ENCODE peak calls at places on chromosomes 7 and 10, in eight cellular contexts. X, F, Q, V, U, C, T and I are unnamed samples.

GRCh38 chr10:96416643-96417042 is 57.8 kb upstream of the OPALIN start:
- DNase-seq in X (no peak), F (no peak), Q (no peak), V (no peak), U (no peak), C (no peak), T (peak), I (no peak)

GRCh38 chr7:39733881-39734571 is 110.7 kb downstream of the RALA start:
- DNase-seq in X (peak), F (no peak), Q (no peak), V (peak), U (no peak), C (no peak), T (peak), I (no peak)

GRCh38 chr10:21401196-21401595 is 124.3 kb downstream of the SKIDA1 start:
- DNase-seq in X (no peak), F (no peak), Q (no peak), V (no peak), U (no peak), C (no peak), T (no peak), I (no peak)

GRCh38 chr10:98323221-98324164 is 55.5 kb upstream of the LOXL4 start:
- DNase-seq in X (no peak), F (no peak), Q (no peak), V (peak), U (no peak), C (peak), T (peak), I (no peak)

GRCh38 chr7:25831901-25832411 is 320.0 kb upstream of the NFE2L3 start:
- DNase-seq in X (no peak), F (no peak), Q (no peak), V (no peak), U (no peak), C (no peak), T (no peak), I (no peak)

GRCh38 chr7:91657386-91658120 is 222.9 kb downstream of the MTERF1 start:
- DNase-seq in X (no peak), F (no peak), Q (no peak), V (no peak), U (no peak), C (no peak), T (peak), I (no peak)

GRCh38 chr7:133784421-133785045 is 342.6 kb upstream of the LRGUK start:
- DNase-seq in X (no peak), F (no peak), Q (no peak), V (peak), U (no peak), C (no peak), T (no peak), I (no peak)

GRCh38 chr10:1706711-1707110 is 30.6 kb downstream of the ADARB2 start:
- DNase-seq in X (no peak), F (no peak), Q (no peak), V (no peak), U (no peak), C (no peak), T (no peak), I (no peak)

GRCh38 chr7:154564676-154565075 is 438.2 kb downstream of the PAXIP1 start:
- DNase-seq in X (no peak), F (no peak), Q (no peak), V (no peak), U (no peak), C (no peak), T (no peak), I (no peak)

GRCh38 chr7:149817301-149817771 is 20.8 kb upstream of the ZNF862 start:
- DNase-seq in X (no peak), F (no peak), Q (no peak), V (no peak), U (no peak), C (no peak), T (no peak), I (no peak)

GRCh38 chr7:116395125-116395791 is 104.3 kb upstream of the CAV2 start:
- DNase-seq in X (no peak), F (no peak), Q (no peak), V (peak), U (no peak), C (no peak), T (peak), I (no peak)

GRCh38 chr7:88226886-88227516 is 7.2 kb upstream of the SRI start:
- DNase-seq in X (no peak), F (no peak), Q (no peak), V (no peak), U (no peak), C (peak), T (peak), I (peak)

GRCh38 chr7:25951414-25952276 is 200.4 kb upstream of the NFE2L3 start:
- DNase-seq in X (peak), F (peak), Q (peak), V (peak), U (no peak), C (peak), T (peak), I (peak)

GRCh38 chr7:102047167-102047566 is 229.7 kb downstream of the CUX1 start:
- DNase-seq in X (no peak), F (no peak), Q (no peak), V (no peak), U (no peak), C (no peak), T (no peak), I (no peak)

GRCh38 chr10:116811691-116812090 is 37.6 kb upstream of the ENO4 start:
- DNase-seq in X (no peak), F (no peak), Q (no peak), V (no peak), U (no peak), C (no peak), T (no peak), I (no peak)

GRCh38 chr7:151244156-151244870 is 4.2 kb downstream of the SMARCD3 start:
- DNase-seq in X (peak), F (peak), Q (no peak), V (peak), U (no peak), C (peak), T (peak), I (peak)

GRCh38 chr7:113405296-113406056 is 287.1 kb upstream of the SMIM30 start:
- DNase-seq in X (no peak), F (no peak), Q (no peak), V (no peak), U (no peak), C (no peak), T (no peak), I (no peak)

GRCh38 chr10:90775351-90776028 is 82.3 kb downstream of the HTR7 start:
- DNase-seq in X (no peak), F (no peak), Q (no peak), V (no peak), U (no peak), C (no peak), T (peak), I (no peak)

GRCh38 chr7:108498481-108498880 is 27.5 kb downstream of the PNPLA8 start:
- DNase-seq in X (no peak), F (no peak), Q (no peak), V (no peak), U (no peak), C (no peak), T (no peak), I (no peak)

GRCh38 chr7:24722386-24723177 is 34.7 kb downstream of the GSDME start:
- DNase-seq in X (peak), F (peak), Q (no peak), V (peak), U (no peak), C (no peak), T (peak), I (peak)

GRCh38 chr10:34994565-34995142 is 95.5 kb downstream of the CUL2 start:
- DNase-seq in X (no peak), F (peak), Q (peak), V (peak), U (peak), C (peak), T (peak), I (peak)

GRCh38 chr7:47571355-47572100 is 10.4 kb downstream of the TNS3 start:
- DNase-seq in X (peak), F (no peak), Q (no peak), V (peak), U (no peak), C (peak), T (peak), I (peak)

GRCh38 chr7:27245124-27245797 is 2.7 kb downstream of the EVX1 start:
- DNase-seq in X (no peak), F (no peak), Q (no peak), V (no peak), U (no peak), C (no peak), T (no peak), I (no peak)

GRCh38 chr7:45685619-45686240 is 111.6 kb downstream of the ADCY1 start:
- DNase-seq in X (no peak), F (no peak), Q (no peak), V (no peak), U (no peak), C (no peak), T (no peak), I (no peak)

GRCh38 chr7:35630573-35630972 is 64.4 kb downstream of the HERPUD2 start:
- DNase-seq in X (no peak), F (no peak), Q (no peak), V (no peak), U (no peak), C (no peak), T (peak), I (no peak)

GRCh38 chr7:151800861-151801260 is 76.1 kb downstream of the PRKAG2 start:
- DNase-seq in X (no peak), F (no peak), Q (no peak), V (no peak), U (no peak), C (no peak), T (no peak), I (no peak)

GRCh38 chr7:139943391-139943790 is 114.3 kb downstream of the TBXAS1 start:
- DNase-seq in X (peak), F (no peak), Q (no peak), V (peak), U (no peak), C (no peak), T (no peak), I (no peak)

GRCh38 chr7:1755783-1756626 is 85.9 kb downstream of the ELFN1 start:
- DNase-seq in X (no peak), F (no peak), Q (no peak), V (peak), U (no peak), C (no peak), T (no peak), I (no peak)

GRCh38 chr10:110420401-110421193 is 77.1 kb upstream of the DUSP5 start:
- DNase-seq in X (peak), F (no peak), Q (no peak), V (peak), U (no peak), C (peak), T (peak), I (no peak)

GRCh38 chr7:50416509-50417299 is 33.4 kb downstream of the FIGNL1 start:
- DNase-seq in X (no peak), F (no peak), Q (no peak), V (no peak), U (no peak), C (no peak), T (no peak), I (no peak)

GRCh38 chr10:29637537-29637936 is 2.8 kb upstream of the SVIL start:
- DNase-seq in X (no peak), F (no peak), Q (no peak), V (no peak), U (no peak), C (no peak), T (no peak), I (no peak)

GRCh38 chr7:39645482-39646407 is 22.4 kb downstream of the RALA start:
- DNase-seq in X (no peak), F (no peak), Q (no peak), V (no peak), U (no peak), C (no peak), T (peak), I (no peak)

GRCh38 chr7:40437498-40437897 is 302.7 kb downstream of the SUGCT start:
- DNase-seq in X (no peak), F (no peak), Q (no peak), V (no peak), U (no peak), C (no peak), T (peak), I (peak)

GRCh38 chr10:78852856-78853255 is 215.9 kb upstream of the ZMIZ1 start:
- DNase-seq in X (no peak), F (peak), Q (no peak), V (no peak), U (no peak), C (peak), T (peak), I (no peak)

GRCh38 chr10:124390788-124391187 is 27.9 kb downstream of the OAT start:
- DNase-seq in X (no peak), F (no peak), Q (no peak), V (no peak), U (no peak), C (no peak), T (no peak), I (no peak)